ENCODE peak calls at places on chromosomes 1 and 21, in eight cellular contexts. One of them, this sample, is unnamed.

GRCh38 chr1:15214507-15214906 is 32.5 kb upstream of the FHAD1 start:
- DNase-seq in GM23248: peak; percentile 44
- DNase-seq in H9: no peak
- DNase-seq in SK-N-SH: no peak
- DNase-seq in OCI-LY7: no peak
- DNase-seq in neural progenitor cell: peak; percentile 92
- DNase-seq in IMR-90: peak; percentile 55
- DNase-seq in MM.1S: no peak
- DNase-seq in this sample: peak; percentile 76

GRCh38 chr1:68136187-68136586 is 85.8 kb upstream of the DIRAS3 start:
- DNase-seq in GM23248: peak; percentile 43
- DNase-seq in H9: no peak
- DNase-seq in SK-N-SH: no peak
- DNase-seq in OCI-LY7: no peak
- DNase-seq in neural progenitor cell: no peak
- DNase-seq in IMR-90: peak; percentile 34
- DNase-seq in MM.1S: no peak
- DNase-seq in this sample: no peak

GRCh38 chr21:43814215-43815106 is 25.1 kb downstream of the RRP1 start:
- DNase-seq in GM23248: peak; percentile 59
- DNase-seq in H9: peak; percentile 55
- DNase-seq in SK-N-SH: no peak
- DNase-seq in OCI-LY7: no peak
- DNase-seq in neural progenitor cell: peak; percentile 66
- DNase-seq in IMR-90: no peak
- DNase-seq in MM.1S: no peak
- DNase-seq in this sample: no peak

GRCh38 chr1:210072129-210072528 is 134.1 kb downstream of the SYT14 start:
- DNase-seq in GM23248: peak; percentile 68
- DNase-seq in H9: no peak
- DNase-seq in SK-N-SH: peak; percentile 49
- DNase-seq in OCI-LY7: no peak
- DNase-seq in neural progenitor cell: no peak
- DNase-seq in IMR-90: no peak
- DNase-seq in MM.1S: no peak
- DNase-seq in this sample: no peak

GRCh38 chr1:176110203-176110602 is 96.9 kb downstream of the COP1 start:
- DNase-seq in GM23248: no peak
- DNase-seq in H9: no peak
- DNase-seq in SK-N-SH: no peak
- DNase-seq in OCI-LY7: no peak
- DNase-seq in neural progenitor cell: no peak
- DNase-seq in IMR-90: peak; percentile 83
- DNase-seq in MM.1S: no peak
- DNase-seq in this sample: peak; percentile 7

GRCh38 chr21:26883768-26884167 is 38.6 kb upstream of the ADAMTS1 start:
- DNase-seq in GM23248: peak; percentile 18
- DNase-seq in H9: no peak
- DNase-seq in SK-N-SH: no peak
- DNase-seq in OCI-LY7: no peak
- DNase-seq in neural progenitor cell: no peak
- DNase-seq in IMR-90: peak; percentile 15
- DNase-seq in MM.1S: no peak
- DNase-seq in this sample: no peak

GRCh38 chr21:33268736-33269441 is 2.7 kb downstream of the IL10RB start:
- DNase-seq in GM23248: no peak
- DNase-seq in H9: no peak
- DNase-seq in SK-N-SH: no peak
- DNase-seq in OCI-LY7: peak; percentile 81
- DNase-seq in neural progenitor cell: no peak
- DNase-seq in IMR-90: no peak
- DNase-seq in MM.1S: peak; percentile 97
- DNase-seq in this sample: peak; percentile 79

GRCh38 chr1:231163831-231164427 is 2.1 kb downstream of the TRIM67 start:
- DNase-seq in GM23248: no peak
- DNase-seq in H9: no peak
- DNase-seq in SK-N-SH: no peak
- DNase-seq in OCI-LY7: no peak
- DNase-seq in neural progenitor cell: no peak
- DNase-seq in IMR-90: no peak
- DNase-seq in MM.1S: no peak
- DNase-seq in this sample: no peak

GRCh38 chr1:69794831-69795230 is 227.1 kb downstream of the LRRC7 start:
- DNase-seq in GM23248: no peak
- DNase-seq in H9: no peak
- DNase-seq in SK-N-SH: no peak
- DNase-seq in OCI-LY7: no peak
- DNase-seq in neural progenitor cell: no peak
- DNase-seq in IMR-90: no peak
- DNase-seq in MM.1S: no peak
- DNase-seq in this sample: no peak

GRCh38 chr1:163381487-163382184 is 59.9 kb downstream of the NUF2 start:
- DNase-seq in GM23248: no peak
- DNase-seq in H9: no peak
- DNase-seq in SK-N-SH: no peak
- DNase-seq in OCI-LY7: no peak
- DNase-seq in neural progenitor cell: no peak
- DNase-seq in IMR-90: no peak
- DNase-seq in MM.1S: no peak
- DNase-seq in this sample: peak; percentile 6

GRCh38 chr1:89203166-89203565 is 4.4 kb upstream of the GBP4 start:
- DNase-seq in GM23248: peak; percentile 41
- DNase-seq in H9: no peak
- DNase-seq in SK-N-SH: no peak
- DNase-seq in OCI-LY7: no peak
- DNase-seq in neural progenitor cell: no peak
- DNase-seq in IMR-90: no peak
- DNase-seq in MM.1S: no peak
- DNase-seq in this sample: no peak

GRCh38 chr1:218739426-218739825 is 394.3 kb downstream of the TGFB2 start:
- DNase-seq in GM23248: no peak
- DNase-seq in H9: no peak
- DNase-seq in SK-N-SH: no peak
- DNase-seq in OCI-LY7: no peak
- DNase-seq in neural progenitor cell: no peak
- DNase-seq in IMR-90: peak; percentile 58
- DNase-seq in MM.1S: no peak
- DNase-seq in this sample: no peak

GRCh38 chr1:167904641-167905040 is 9.3 kb downstream of the ADCY10 start:
- DNase-seq in GM23248: peak; percentile 75
- DNase-seq in H9: no peak
- DNase-seq in SK-N-SH: no peak
- DNase-seq in OCI-LY7: no peak
- DNase-seq in neural progenitor cell: no peak
- DNase-seq in IMR-90: peak; percentile 93
- DNase-seq in MM.1S: no peak
- DNase-seq in this sample: no peak

GRCh38 chr1:116425987-116426386 is 52.9 kb downstream of the ATP1A1 start:
- DNase-seq in GM23248: no peak
- DNase-seq in H9: no peak
- DNase-seq in SK-N-SH: no peak
- DNase-seq in OCI-LY7: no peak
- DNase-seq in neural progenitor cell: no peak
- DNase-seq in IMR-90: no peak
- DNase-seq in MM.1S: no peak
- DNase-seq in this sample: no peak

GRCh38 chr1:202207292-202207691 is 13.7 kb downstream of the LGR6 start:
- DNase-seq in GM23248: peak; percentile 62
- DNase-seq in H9: no peak
- DNase-seq in SK-N-SH: peak; percentile 89
- DNase-seq in OCI-LY7: no peak
- DNase-seq in neural progenitor cell: peak; percentile 45
- DNase-seq in IMR-90: peak; percentile 73
- DNase-seq in MM.1S: no peak
- DNase-seq in this sample: peak; percentile 74

DNA sequence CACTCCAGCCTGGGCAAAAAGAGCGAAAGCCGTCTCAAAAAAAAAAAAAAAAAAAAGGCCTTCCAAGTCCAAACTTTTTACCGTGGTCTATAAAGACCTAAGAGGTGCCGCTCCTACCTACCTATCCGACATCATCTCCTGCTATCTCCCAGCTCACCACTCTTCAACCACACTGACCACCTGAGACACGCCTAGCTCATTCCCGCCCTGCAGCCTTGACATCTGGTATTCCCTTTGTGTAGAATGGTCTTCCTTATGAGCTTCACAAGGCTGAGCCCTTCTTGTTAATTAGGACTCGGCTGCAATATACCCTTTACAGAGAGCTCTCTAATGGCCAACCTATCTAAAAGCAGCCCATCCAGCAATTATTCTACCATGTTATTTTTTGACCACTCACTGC is 680 bp downstream of the MAGOH start:
- DNase-seq in GM23248: peak; percentile 21
- DNase-seq in H9: no peak
- DNase-seq in SK-N-SH: peak; percentile 15
- DNase-seq in OCI-LY7: no peak
- DNase-seq in neural progenitor cell: peak; percentile 8
- DNase-seq in IMR-90: no peak
- DNase-seq in MM.1S: no peak
- DNase-seq in this sample: no peak
- H2AFZ ChIP-seq in GM23248: peak overlapping the region; percentile 92
- H2AFZ ChIP-seq in H9: no peak overlapping the region
- H2AFZ ChIP-seq in SK-N-SH: no peak overlapping the region
- H2AFZ ChIP-seq in OCI-LY7: peak overlapping the region; percentile 84
- H2AFZ ChIP-seq in neural progenitor cell: peak overlapping the region; percentile 73
- H2AFZ ChIP-seq in IMR-90: peak overlapping the region; percentile 88
- H2AFZ ChIP-seq in MM.1S: peak overlapping the region; percentile 73
- H2AFZ ChIP-seq in this sample: peak overlapping the region; percentile 75

GRCh38 chr1:33242652-33243051 is 13.6 kb upstream of the ZNF362 start:
- DNase-seq in GM23248: no peak
- DNase-seq in H9: no peak
- DNase-seq in SK-N-SH: no peak
- DNase-seq in OCI-LY7: no peak
- DNase-seq in neural progenitor cell: no peak
- DNase-seq in IMR-90: no peak
- DNase-seq in MM.1S: no peak
- DNase-seq in this sample: no peak

GRCh38 chr1:33244143-33244808 is 12.0 kb upstream of the ZNF362 start:
- DNase-seq in GM23248: no peak
- DNase-seq in H9: no peak
- DNase-seq in SK-N-SH: no peak
- DNase-seq in OCI-LY7: no peak
- DNase-seq in neural progenitor cell: no peak
- DNase-seq in IMR-90: no peak
- DNase-seq in MM.1S: no peak
- DNase-seq in this sample: no peak

GRCh38 chr1:33244809-33245186 is 11.5 kb upstream of the ZNF362 start:
- DNase-seq in GM23248: no peak
- DNase-seq in H9: no peak
- DNase-seq in SK-N-SH: no peak
- DNase-seq in OCI-LY7: peak; percentile 24
- DNase-seq in neural progenitor cell: no peak
- DNase-seq in IMR-90: no peak
- DNase-seq in MM.1S: no peak
- DNase-seq in this sample: no peak

GRCh38 chr1:33239487-33239886 is 16.8 kb upstream of the ZNF362 start:
- DNase-seq in GM23248: no peak
- DNase-seq in H9: no peak
- DNase-seq in SK-N-SH: no peak
- DNase-seq in OCI-LY7: no peak
- DNase-seq in neural progenitor cell: no peak
- DNase-seq in IMR-90: no peak
- DNase-seq in MM.1S: no peak
- DNase-seq in this sample: no peak

DNA sequence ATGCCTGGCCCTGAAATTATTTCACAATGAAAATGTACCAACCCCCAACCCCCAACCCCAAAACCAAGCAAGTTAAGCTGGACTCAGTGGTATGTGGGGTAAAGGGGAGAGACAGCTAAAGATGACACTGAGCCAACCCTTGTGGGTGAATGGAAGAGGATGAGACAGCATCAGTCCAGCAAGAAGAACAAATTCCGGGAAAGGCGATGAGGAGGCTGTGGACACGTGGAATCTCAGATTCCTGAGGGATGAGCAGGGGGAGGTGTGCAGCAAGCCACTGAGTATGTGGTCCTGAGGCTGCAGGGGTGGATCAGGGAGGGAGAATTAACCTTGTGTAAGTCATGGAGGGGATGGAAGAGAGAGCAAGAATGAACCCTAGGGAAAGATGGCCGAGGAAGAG is 14.4 kb upstream of the ZNF362 start:
- DNase-seq in GM23248: peak; percentile 18
- DNase-seq in H9: no peak
- DNase-seq in SK-N-SH: no peak
- DNase-seq in OCI-LY7: no peak
- DNase-seq in neural progenitor cell: no peak
- DNase-seq in IMR-90: no peak
- DNase-seq in MM.1S: no peak
- DNase-seq in this sample: no peak
- H2AFZ ChIP-seq in GM23248: no peak overlapping the region
- H2AFZ ChIP-seq in H9: no peak overlapping the region
- H2AFZ ChIP-seq in SK-N-SH: no peak overlapping the region
- H2AFZ ChIP-seq in OCI-LY7: no peak overlapping the region
- H2AFZ ChIP-seq in neural progenitor cell: no peak overlapping the region
- H2AFZ ChIP-seq in IMR-90: no peak overlapping the region
- H2AFZ ChIP-seq in MM.1S: no peak overlapping the region
- H2AFZ ChIP-seq in this sample: no peak overlapping the region

DNA sequence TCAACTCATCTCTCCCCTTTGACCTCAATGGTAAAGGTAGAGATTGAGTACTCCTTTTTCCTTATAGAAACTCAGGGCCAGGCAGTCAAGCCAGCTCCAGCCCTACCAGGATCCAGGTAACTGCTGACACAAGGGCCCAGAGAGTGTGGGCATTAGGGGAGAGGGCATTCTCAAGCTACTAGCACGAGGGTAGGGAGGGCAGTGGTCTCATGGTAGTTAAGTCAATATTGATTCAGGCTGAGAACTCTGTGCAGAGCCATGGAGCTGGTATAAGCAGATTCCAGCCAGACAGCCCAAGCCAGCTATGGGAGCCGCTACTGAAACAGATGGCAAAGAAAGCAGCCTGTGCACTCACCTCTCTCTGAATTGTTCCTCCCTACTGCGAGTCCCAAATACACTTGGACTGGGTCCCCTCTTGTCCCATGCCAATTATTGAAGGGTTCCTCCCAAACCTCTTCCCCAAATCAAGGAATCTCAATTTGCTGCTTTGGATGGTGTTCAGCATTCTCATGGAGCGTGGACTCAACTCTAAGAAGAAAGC is 2.8 kb downstream of the PI4KB start:
- DNase-seq in GM23248: no peak
- DNase-seq in H9: no peak
- DNase-seq in SK-N-SH: no peak
- DNase-seq in OCI-LY7: no peak
- DNase-seq in neural progenitor cell: no peak
- DNase-seq in IMR-90: no peak
- DNase-seq in MM.1S: no peak
- DNase-seq in this sample: no peak
- H2AFZ ChIP-seq in GM23248: no peak overlapping the region
- H2AFZ ChIP-seq in H9: no peak overlapping the region
- H2AFZ ChIP-seq in SK-N-SH: no peak overlapping the region
- H2AFZ ChIP-seq in OCI-LY7: no peak overlapping the region
- H2AFZ ChIP-seq in neural progenitor cell: no peak overlapping the region
- H2AFZ ChIP-seq in IMR-90: no peak overlapping the region
- H2AFZ ChIP-seq in MM.1S: no peak overlapping the region
- H2AFZ ChIP-seq in this sample: no peak overlapping the region

DNA sequence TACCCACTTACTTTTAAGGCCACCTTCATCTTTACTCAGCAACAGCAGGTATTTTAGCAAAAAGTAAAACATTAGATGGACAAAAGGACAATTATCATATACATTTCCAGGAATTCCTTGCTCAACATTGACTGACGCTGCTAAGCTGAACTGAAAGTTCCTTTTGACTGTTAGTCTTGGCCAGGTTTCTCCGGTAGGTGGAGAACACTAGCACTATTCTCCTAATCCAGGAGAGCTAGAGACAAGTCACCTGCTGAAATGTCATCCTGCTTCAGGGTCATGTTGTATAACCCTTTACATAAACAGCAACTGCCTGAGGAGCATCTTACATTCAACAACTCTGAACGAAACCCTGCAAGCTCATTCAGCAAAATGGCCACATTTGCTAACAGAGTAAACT is 109.0 kb upstream of the ESRRG start:
- DNase-seq in GM23248: no peak
- DNase-seq in H9: no peak
- DNase-seq in SK-N-SH: no peak
- DNase-seq in OCI-LY7: peak; percentile 0
- DNase-seq in neural progenitor cell: no peak
- DNase-seq in IMR-90: no peak
- DNase-seq in MM.1S: no peak
- DNase-seq in this sample: no peak
- H2AFZ ChIP-seq in GM23248: no peak overlapping the region
- H2AFZ ChIP-seq in H9: no peak overlapping the region
- H2AFZ ChIP-seq in SK-N-SH: no peak overlapping the region
- H2AFZ ChIP-seq in OCI-LY7: no peak overlapping the region
- H2AFZ ChIP-seq in neural progenitor cell: no peak overlapping the region
- H2AFZ ChIP-seq in IMR-90: no peak overlapping the region
- H2AFZ ChIP-seq in MM.1S: no peak overlapping the region
- H2AFZ ChIP-seq in this sample: no peak overlapping the region

This sample was measured in hepatocyte.